ENCODE peak calls at places on chromosomes 6 and 20, in five cellular contexts. One of them, this sample, is unnamed.

GRCh38 chr6:155115893-155116570 is 120.9 kb downstream of the TIAM2 start:
- DNase-seq in A549: no peak
- DNase-seq in H1: no peak
- DNase-seq in GM12878: no peak
- DNase-seq in HepG2: no peak
- DNase-seq in this sample: no peak

GRCh38 chr20:33551778-33552177 is 61.9 kb downstream of the CBFA2T2 start:
- DNase-seq in A549: no peak
- DNase-seq in H1: no peak
- DNase-seq in GM12878: no peak
- DNase-seq in HepG2: no peak
- DNase-seq in this sample: no peak

GRCh38 chr6:24520929-24521546 is 26.3 kb downstream of the ALDH5A1 start:
- DNase-seq in A549: peak; percentile 63
- DNase-seq in H1: peak; percentile 25
- DNase-seq in GM12878: no peak
- DNase-seq in HepG2: peak; percentile 62
- DNase-seq in this sample: peak; percentile 69

GRCh38 chr6:79671605-79672266 is 40.6 kb downstream of the SH3BGRL2 start:
- DNase-seq in A549: no peak
- DNase-seq in H1: no peak
- DNase-seq in GM12878: no peak
- DNase-seq in HepG2: peak; percentile 35
- DNase-seq in this sample: peak; percentile 42

GRCh38 chr6:140915001-140915950 is 1217.4 kb upstream of the GJE1 start:
- DNase-seq in A549: no peak
- DNase-seq in H1: no peak
- DNase-seq in GM12878: no peak
- DNase-seq in HepG2: no peak
- DNase-seq in this sample: no peak

GRCh38 chr6:118764766-118765165 is 113.4 kb upstream of the CEP85L start:
- DNase-seq in A549: no peak
- DNase-seq in H1: no peak
- DNase-seq in GM12878: no peak
- DNase-seq in HepG2: no peak
- DNase-seq in this sample: no peak

GRCh38 chr6:154249499-154250298 is 106.9 kb downstream of the IPCEF1 start:
- DNase-seq in A549: no peak
- DNase-seq in H1: no peak
- DNase-seq in GM12878: peak; percentile 92
- DNase-seq in HepG2: no peak
- DNase-seq in this sample: no peak

GRCh38 chr6:44474643-44475042 is 87.1 kb downstream of the CDC5L start:
- DNase-seq in A549: no peak
- DNase-seq in H1: no peak
- DNase-seq in GM12878: no peak
- DNase-seq in HepG2: no peak
- DNase-seq in this sample: no peak

GRCh38 chr6:150256618-150257272 is 112.1 kb upstream of the IYD start:
- DNase-seq in A549: no peak
- DNase-seq in H1: no peak
- DNase-seq in GM12878: no peak
- DNase-seq in HepG2: no peak
- DNase-seq in this sample: no peak

GRCh38 chr6:97195117-97195516 is 87.9 kb downstream of the MMS22L start:
- DNase-seq in A549: no peak
- DNase-seq in H1: no peak
- DNase-seq in GM12878: no peak
- DNase-seq in HepG2: no peak
- DNase-seq in this sample: no peak

GRCh38 chr20:38245753-38246152 is 14.8 kb downstream of the KIAA1755 start:
- DNase-seq in A549: no peak
- DNase-seq in H1: no peak
- DNase-seq in GM12878: no peak
- DNase-seq in HepG2: no peak
- DNase-seq in this sample: no peak

DNA sequence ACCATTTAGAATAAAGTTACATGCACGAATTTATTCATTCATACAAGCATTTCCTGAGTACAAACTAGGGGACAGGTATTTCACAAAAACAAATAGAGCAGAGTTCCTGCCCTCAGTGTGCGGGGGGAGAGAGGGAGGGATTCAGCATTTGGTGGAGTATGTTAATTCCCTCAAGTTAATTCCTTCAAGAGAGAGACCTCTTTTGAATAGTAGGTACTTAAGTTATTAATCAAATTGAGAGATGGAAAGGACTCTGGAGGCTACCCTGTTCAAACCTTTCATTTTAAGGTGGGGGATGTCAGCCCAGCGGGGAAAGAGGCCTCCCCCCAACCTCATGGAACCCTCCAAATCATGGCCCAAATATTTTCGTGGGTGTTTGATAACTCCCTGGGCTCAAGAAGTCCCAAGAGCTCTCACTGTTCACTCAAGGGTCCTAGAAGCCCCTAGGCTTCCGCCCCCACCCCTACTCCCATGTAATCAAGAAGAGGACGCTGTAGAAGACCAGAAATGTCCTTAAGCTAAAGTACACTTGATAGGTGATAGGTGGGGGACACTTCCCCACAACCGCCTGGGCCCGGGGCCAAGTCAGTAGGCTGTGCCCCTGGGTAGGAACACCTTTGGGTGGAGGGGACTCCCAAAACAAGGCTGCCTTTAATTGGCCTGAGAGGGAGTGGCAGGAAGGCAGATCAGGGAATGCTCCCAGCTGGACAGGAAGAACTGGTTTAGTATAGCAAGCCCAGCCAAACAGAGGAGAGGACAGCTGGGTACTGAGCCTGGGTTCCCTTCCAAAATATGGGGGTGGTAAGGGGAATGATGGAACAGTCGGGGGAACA is 2.9 kb downstream of the SDC4 start:
- DNase-seq in A549: no peak
- DNase-seq in H1: no peak
- DNase-seq in GM12878: no peak
- DNase-seq in HepG2: no peak
- DNase-seq in this sample: no peak
- TF ChIP-seq HDAC2 in A549: no peak
- TF ChIP-seq HDAC2 in H1: no peak
- TF ChIP-seq HDAC2 in GM12878: no peak
- TF ChIP-seq HDAC2 in HepG2: no peak
- TF ChIP-seq HDAC2 in this sample: no peak

GRCh38 chr6:127956260-127956888 is 55.5 kb upstream of the THEMIS start:
- DNase-seq in A549: no peak
- DNase-seq in H1: peak; percentile 1
- DNase-seq in GM12878: no peak
- DNase-seq in HepG2: no peak
- DNase-seq in this sample: no peak
- TF ChIP-seq HDAC2 in A549: no peak
- TF ChIP-seq HDAC2 in H1: no peak
- TF ChIP-seq HDAC2 in GM12878: no peak
- TF ChIP-seq HDAC2 in HepG2: no peak
- TF ChIP-seq HDAC2 in this sample: no peak

GRCh38 chr6:26161322-26161721 is 74.1 kb downstream of the HFE start:
- DNase-seq in A549: no peak
- DNase-seq in H1: no peak
- DNase-seq in GM12878: no peak
- DNase-seq in HepG2: no peak
- DNase-seq in this sample: no peak

GRCh38 chr6:26157838-26158580 is 70.8 kb downstream of the HFE start:
- DNase-seq in A549: peak; percentile 87
- DNase-seq in H1: peak; percentile 82
- DNase-seq in GM12878: peak; percentile 99
- DNase-seq in HepG2: peak; percentile 100
- DNase-seq in this sample: peak; percentile 66

GRCh38 chr6:26157150-26157837 is 70.1 kb downstream of the HFE start:
- DNase-seq in A549: peak; percentile 30
- DNase-seq in H1: peak; percentile 49
- DNase-seq in GM12878: no peak
- DNase-seq in HepG2: no peak
- DNase-seq in this sample: peak; percentile 60

GRCh38 chr6:26158581-26159416 is 71.6 kb downstream of the HFE start:
- DNase-seq in A549: no peak
- DNase-seq in H1: no peak
- DNase-seq in GM12878: peak; percentile 53
- DNase-seq in HepG2: no peak
- DNase-seq in this sample: peak; percentile 39

GRCh38 chr6:26159417-26160273 is 72.4 kb downstream of the HFE start:
- DNase-seq in A549: no peak
- DNase-seq in H1: no peak
- DNase-seq in GM12878: peak; percentile 45
- DNase-seq in HepG2: no peak
- DNase-seq in this sample: peak; percentile 37
- TF ChIP-seq HDAC2 in A549: no peak
- TF ChIP-seq HDAC2 in H1: no peak
- TF ChIP-seq HDAC2 in GM12878: no peak
- TF ChIP-seq HDAC2 in HepG2: peak; percentile 20
- TF ChIP-seq HDAC2 in this sample: no peak

GRCh38 chr6:168216139-168216538 is 103.4 kb downstream of the DACT2 start:
- DNase-seq in A549: no peak
- DNase-seq in H1: peak; percentile 41
- DNase-seq in GM12878: no peak
- DNase-seq in HepG2: no peak
- DNase-seq in this sample: no peak
- TF ChIP-seq HDAC2 in A549: no peak
- TF ChIP-seq HDAC2 in H1: no peak
- TF ChIP-seq HDAC2 in GM12878: no peak
- TF ChIP-seq HDAC2 in HepG2: no peak
- TF ChIP-seq HDAC2 in this sample: no peak

This sample was measured in K562.